ENCODE peak calls at places on chromosomes 6 and 20, in five cellular contexts. O, Y, J, N and B are unnamed samples.

GRCh38 chr6:71642793-71643192 is 243.6 kb upstream of the RIMS1 start:
- DNase-seq in O (no peak), Y (no peak), J (no peak), N (no peak), B (no peak)

GRCh38 chr20:50121858-50122271 is 8.9 kb upstream of the UBE2V1 start:
- DNase-seq in O (no peak), Y (no peak), J (no peak), N (no peak), B (peak; percentile 44)

GRCh38 chr6:167306401-167306998 is 15.4 kb downstream of the UNC93A start:
- DNase-seq in O (no peak), Y (no peak), J (no peak), N (no peak), B (no peak)

GRCh38 chr6:147322299-147323162 is 118.3 kb downstream of the STXBP5 start:
- DNase-seq in O (no peak), Y (no peak), J (peak; percentile 25), N (peak; percentile 36), B (no peak)

GRCh38 chr6:44001318-44001868 is 125.9 kb downstream of the MRPL14 start:
- DNase-seq in O (no peak), Y (no peak), J (no peak), N (no peak), B (no peak)

GRCh38 chr6:100283288-100283687 is 181.4 kb downstream of the SIM1 start:
- DNase-seq in O (no peak), Y (no peak), J (no peak), N (no peak), B (no peak)

GRCh38 chr6:56101141-56101553 is 146.2 kb downstream of the COL21A1 start:
- DNase-seq in O (no peak), Y (no peak), J (no peak), N (no peak), B (no peak)

GRCh38 chr6:41167173-41167963 is 4.5 kb upstream of the TREM2 start:
- DNase-seq in O (no peak), Y (no peak), J (no peak), N (no peak), B (no peak)

GRCh38 chr6:43873806-43874714 is 104.0 kb downstream of the VEGFA start:
- DNase-seq in O (no peak), Y (no peak), J (no peak), N (no peak), B (no peak)

GRCh38 chr20:61662226-61662945 is 403.3 kb downstream of the TAF4 start:
- DNase-seq in O (no peak), Y (no peak), J (no peak), N (no peak), B (no peak)

GRCh38 chr6:45464685-45465084 is 87.0 kb upstream of the SUPT3H start:
- DNase-seq in O (no peak), Y (no peak), J (no peak), N (no peak), B (no peak)

GRCh38 chr6:127389706-127390105 is 46.3 kb upstream of the ECHDC1 start:
- DNase-seq in O (no peak), Y (no peak), J (no peak), N (no peak), B (no peak)

GRCh38 chr6:39377530-39377929 is 55.0 kb upstream of the KCNK16 start:
- DNase-seq in O (peak; percentile 64), Y (peak; percentile 71), J (no peak), N (peak; percentile 28), B (peak; percentile 84)

GRCh38 chr6:113809818-113810217 is 47.3 kb upstream of the MARCKS start:
- DNase-seq in O (no peak), Y (no peak), J (no peak), N (no peak), B (no peak)